ENCODE peak calls at places on chromosome 17, in five cellular contexts. C is endodermal cell, V is adipocyte, E is HCT116, R is IMR-90. Y is an unnamed sample.
A peak's percentile ranks its signal among the peaks of the same experiment; 100 is the strongest.

GRCh38 chr17:48484850-48485249 is 46.0 kb downstream of the HOXB1 start:
- DNase-seq in R (peak; percentile 77), C (no peak), V (no peak), E (peak; percentile 49), Y (peak; percentile 87)

GRCh38 chr17:62805234-62805633 is 2.9 kb downstream of the MARCHF10 start:
- DNase-seq in E (no peak), V (no peak), C (no peak), R (peak; percentile 47), Y (no peak)

GRCh38 chr17:81148571-81148970 is 16.7 kb upstream of the PVALEF start:
- DNase-seq in C (no peak), V (no peak), E (no peak), R (no peak), Y (no peak)

GRCh38 chr17:80892900-80893603 is 98.6 kb upstream of the CHMP6 start:
- DNase-seq in C (no peak), E (peak; percentile 53), V (peak; percentile 26), R (peak; percentile 79), Y (peak; percentile 94)

GRCh38 chr17:38844261-38844757 is 9.2 kb downstream of the RPL23 start:
- DNase-seq in R (no peak), E (no peak), V (no peak), C (no peak), Y (no peak)

GRCh38 chr17:20270336-20270735 is 197.0 kb downstream of the LGALS9B start:
- DNase-seq in V (no peak), E (no peak), R (no peak), C (no peak), Y (no peak)

GRCh38 chr17:83076930-83077329 is 2.5 kb upstream of the METRNL start:
- DNase-seq in E (no peak), R (no peak), V (peak; percentile 26), C (peak; percentile 70), Y (no peak)

GRCh38 chr17:77451271-77451893 is 310.6 kb downstream of the SEC14L1 start:
- DNase-seq in E (no peak), R (peak; percentile 69), V (peak; percentile 85), C (peak; percentile 98), Y (peak; percentile 60)

GRCh38 chr17:73304971-73305786 is 6.6 kb downstream of the CDC42EP4 start:
- DNase-seq in C (peak; percentile 93), R (peak; percentile 78), E (peak; percentile 55), V (peak; percentile 83), Y (peak; percentile 69)

GRCh38 chr17:13650096-13650675 is 48.5 kb upstream of the HS3ST3A1 start:
- DNase-seq in C (no peak), E (no peak), V (no peak), R (peak; percentile 57), Y (no peak)

GRCh38 chr17:82399030-82399429 is 19.1 kb upstream of the HEXD start:
- DNase-seq in V (peak; percentile 89), C (no peak), E (no peak), R (peak; percentile 50), Y (no peak)

GRCh38 chr17:30954046-30954805 is 16.6 kb upstream of the RNF135 start:
- DNase-seq in V (peak; percentile 21), R (peak; percentile 24), C (no peak), E (no peak), Y (no peak)

GRCh38 chr17:74430706-74431567 is 951 bp upstream of the GPRC5C start:
- DNase-seq in V (peak; percentile 17), C (peak; percentile 92), R (peak; percentile 4), E (peak; percentile 40), Y (peak; percentile 89)

GRCh38 chr17:44807817-44808155 is 22.3 kb downstream of the GJC1 start:
- DNase-seq in C (no peak), E (no peak), V (no peak), R (no peak), Y (no peak)

GRCh38 chr17:10166181-10166935 is 32.0 kb downstream of the GAS7 start:
- DNase-seq in C (no peak), V (no peak), R (no peak), E (no peak), Y (no peak)

GRCh38 chr17:16304832-16305231 is 48.4 kb downstream of the CENPV start:
- DNase-seq in E (no peak), V (peak; percentile 22), R (peak; percentile 56), C (peak; percentile 80), Y (no peak)

GRCh38 chr17:72886622-72887021 is 205.9 kb downstream of the SLC39A11 start:
- DNase-seq in C (no peak), V (no peak), R (no peak), E (no peak), Y (no peak)

GRCh38 chr17:57415737-57416354 is 159.5 kb downstream of the MSI2 start:
- DNase-seq in V (no peak), E (no peak), R (no peak), C (no peak), Y (no peak)

GRCh38 chr17:83191388-83192160 is 112.2 kb downstream of the METRNL start:
- DNase-seq in R (no peak), E (no peak), C (no peak), V (no peak), Y (no peak)

GRCh38 chr17:44968225-44969143 is at the start of gene C1QL1:
- DNase-seq in R (peak; percentile 81), C (peak; percentile 99), V (peak; percentile 97), E (peak; percentile 61), Y (peak; percentile 87)

GRCh38 chr17:45388604-45389325 is 43.9 kb downstream of the ARHGAP27 start:
- DNase-seq in E (no peak), R (peak; percentile 62), V (peak; percentile 23), C (no peak), Y (peak; percentile 32)

GRCh38 chr17:28407974-28408306 is 1.9 kb upstream of the SLC46A1 start:
- DNase-seq in E (no peak), C (no peak), V (no peak), R (no peak), Y (no peak)

GRCh38 chr17:31802502-31802901 is 56.5 kb downstream of the COPRS start:
- DNase-seq in E (peak; percentile 31), C (no peak), V (no peak), R (no peak), Y (no peak)

GRCh38 chr17:45432405-45433113 is at the start of gene ARHGAP27:
- DNase-seq in C (peak; percentile 89), V (peak; percentile 43), E (no peak), R (no peak), Y (peak; percentile 39)

GRCh38 chr17:3475155-3475808 is 515 bp upstream of the ASPA start:
- DNase-seq in C (no peak), R (no peak), V (no peak), E (no peak), Y (no peak)

GRCh38 chr17:57603978-57604377 is 141.1 kb downstream of the CCDC182 start:
- DNase-seq in E (no peak), R (no peak), V (no peak), C (no peak), Y (no peak)

GRCh38 chr17:79982986-79983385 is 52.7 kb downstream of the TBC1D16 start:
- DNase-seq in E (no peak), R (no peak), C (peak; percentile 39), V (no peak), Y (no peak)

GRCh38 chr17:29884995-29885394 is 45.0 kb downstream of the SSH2 start:
- DNase-seq in E (no peak), C (no peak), R (no peak), V (no peak), Y (no peak)

GRCh38 chr17:77882481-77883212 is 75.9 kb upstream of the TNRC6C start:
- DNase-seq in V (peak; percentile 31), R (peak; percentile 61), C (no peak), E (no peak), Y (peak; percentile 65)

DNA sequence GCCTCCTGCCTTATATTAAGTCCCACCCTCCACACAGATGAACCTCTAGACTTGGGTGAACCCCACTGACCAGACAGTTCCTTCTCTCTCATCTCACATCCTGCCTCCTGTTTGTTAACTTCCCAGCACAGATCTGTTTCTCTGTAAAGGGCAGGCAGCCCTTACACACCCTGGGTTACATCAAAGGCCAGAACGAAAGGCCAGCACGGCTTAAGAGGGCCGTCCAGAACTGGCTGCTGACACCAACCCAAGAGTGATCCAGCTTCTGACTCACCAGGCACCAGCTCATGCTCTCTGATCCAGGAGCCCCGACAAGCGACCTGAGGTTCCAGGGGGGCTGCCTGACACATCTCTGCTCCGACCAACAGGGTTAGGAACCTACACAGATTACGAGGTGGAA is 86.9 kb downstream of the MRM3 start:
- DNase-seq in R (peak; percentile 68), V (peak; percentile 50), E (no peak), C (no peak), Y (no peak)
- H3K4me3 ChIP-seq in R (no peak overlapping the region), V (peak overlapping the region; percentile 63), E (no peak overlapping the region), C (no peak overlapping the region), Y (no peak overlapping the region)

GRCh38 chr17:351875-352420 is 659 bp downstream of the RPH3AL start:
- DNase-seq in R (no peak), C (no peak), E (no peak), V (no peak), Y (no peak)

GRCh38 chr17:350706-351435 is 1.7 kb downstream of the RPH3AL start:
- DNase-seq in E (no peak), R (no peak), C (peak; percentile 65), V (no peak), Y (peak; percentile 47)

GRCh38 chr17:352421-353212 is at the start of gene RPH3AL:
- DNase-seq in R (no peak), E (peak; percentile 36), V (no peak), C (peak; percentile 88), Y (no peak)

GRCh38 chr17:349666-350065 is 2.9 kb downstream of the RPH3AL start:
- DNase-seq in V (no peak), E (no peak), R (no peak), C (no peak), Y (no peak)

DNA sequence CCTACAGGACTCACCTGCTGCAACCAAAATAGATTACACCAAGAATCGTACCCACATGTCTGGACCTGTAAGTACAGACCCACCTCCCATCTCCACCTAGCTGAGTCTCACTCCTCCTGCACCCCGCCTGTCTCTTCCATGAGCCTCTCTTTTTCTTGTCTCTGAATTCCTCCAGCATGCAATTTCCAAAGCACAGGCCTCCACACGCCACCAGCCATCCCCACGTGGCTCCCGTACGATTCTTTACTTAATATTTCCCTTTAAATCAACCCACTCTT is 1.2 kb downstream of the RPH3AL start:
- DNase-seq in E (no peak), C (no peak), R (no peak), V (no peak), Y (peak; percentile 62)
- H3K9ac ChIP-seq in E (no peak overlapping the region), C (no peak overlapping the region), R (no peak overlapping the region), V (no peak overlapping the region), Y (no peak overlapping the region)

GRCh38 chr17:5115673-5116651 is at the start of gene USP6:
- DNase-seq in R (no peak), C (peak; percentile 61), V (peak; percentile 21), E (no peak), Y (no peak)

GRCh38 chr17:5110816-5111215 is 862 bp downstream of the ZNF232 start:
- DNase-seq in C (peak; percentile 67), V (peak; percentile 7), E (no peak), R (no peak), Y (no peak)

GRCh38 chr17:5111402-5112204 is at the start of gene ZNF232:
- DNase-seq in R (peak; percentile 88), C (peak; percentile 99), E (peak; percentile 91), V (peak; percentile 97), Y (peak; percentile 95)
- H3K4me3 ChIP-seq in R (peak within 1 kb of the TSS; percentile 78), C (peak within 1 kb of the TSS; percentile 87), E (peak within 1 kb of the TSS; percentile 72), V (peak within 1 kb of the TSS; percentile 86), Y (peak within 1 kb of the TSS; percentile 92)

DNA sequence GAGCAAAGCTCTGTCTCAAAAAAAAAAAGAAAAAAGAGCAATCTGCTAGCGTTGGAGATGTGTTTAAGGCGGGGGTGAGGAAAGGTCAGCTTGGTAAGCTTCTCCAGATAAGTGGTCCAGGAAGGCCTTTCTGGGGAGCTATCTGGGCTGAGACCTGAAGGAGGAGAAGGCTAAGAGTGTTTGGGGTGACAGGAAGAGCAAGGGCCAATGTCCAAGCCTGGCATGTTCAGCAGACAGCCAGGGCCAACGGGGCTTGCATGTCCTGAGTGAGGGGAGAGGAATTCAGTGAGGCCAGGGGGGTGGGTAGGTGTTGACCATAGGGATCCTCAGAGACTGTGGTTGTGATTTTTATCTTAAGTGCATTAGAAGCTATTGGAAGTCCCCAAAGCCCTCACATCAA is 15.4 kb downstream of the STAT5A start:
- DNase-seq in R (no peak), C (no peak), V (no peak), E (no peak), Y (no peak)
- H3K9ac ChIP-seq in R (no peak overlapping the region), C (no peak overlapping the region), V (no peak overlapping the region), E (no peak overlapping the region), Y (no peak overlapping the region)

Y was measured in mammary epithelial cell.